ENCODE peak calls at places on chromosomes 12 and 14, in seven cellular contexts. F, Q, B, U, K, X and D are unnamed samples.

GRCh38 chr12:754871-755562 is 2.6 kb downstream of the WNK1 start:
- DNase-seq in F (no peak), Q (no peak), B (peak), U (peak), K (no peak), X (no peak), D (no peak)

GRCh38 chr12:51973560-51973959 is 22.1 kb downstream of the ACVR1B start:
- DNase-seq in F (no peak), Q (no peak), B (no peak), U (no peak), K (no peak), X (no peak), D (no peak)

GRCh38 chr14:68961781-68962584 is 17.1 kb downstream of the ACTN1 start:
- DNase-seq in F (no peak), Q (no peak), B (no peak), U (no peak), K (no peak), X (no peak), D (no peak)

GRCh38 chr12:13126494-13126893 is 23.0 kb upstream of the GSG1 start:
- DNase-seq in F (no peak), Q (no peak), B (no peak), U (no peak), K (no peak), X (no peak), D (no peak)

GRCh38 chr14:56487090-56487667 is 92.4 kb upstream of the TMEM260 start:
- DNase-seq in F (no peak), Q (no peak), B (peak), U (no peak), K (peak), X (no peak), D (no peak)

GRCh38 chr12:4059891-4060290 is 186.7 kb upstream of the PARP11 start:
- DNase-seq in F (no peak), Q (no peak), B (no peak), U (no peak), K (no peak), X (no peak), D (no peak)

GRCh38 chr12:53596920-53597363 is 29.2 kb downstream of the ATF7 start:
- DNase-seq in F (no peak), Q (no peak), B (peak), U (no peak), K (no peak), X (no peak), D (no peak)

GRCh38 chr12:51820721-51821422 is 27.6 kb downstream of the FIGNL2 start:
- DNase-seq in F (peak), Q (peak), B (peak), U (no peak), K (peak), X (no peak), D (no peak)

GRCh38 chr12:121669525-121669908 is at the start of gene MORN3:
- DNase-seq in F (no peak), Q (no peak), B (no peak), U (no peak), K (no peak), X (no peak), D (no peak)

GRCh38 chr12:116247377-116247776 is 30.1 kb downstream of the MED13L start:
- DNase-seq in F (no peak), Q (no peak), B (no peak), U (no peak), K (no peak), X (no peak), D (no peak)

GRCh38 chr12:39451977-39452376 is 9.1 kb upstream of the KIF21A start:
- DNase-seq in F (no peak), Q (no peak), B (no peak), U (no peak), K (peak), X (no peak), D (no peak)

GRCh38 chr12:1927051-1927680 is 8.7 kb upstream of the CACNA2D4 start:
- DNase-seq in F (no peak), Q (no peak), B (no peak), U (no peak), K (no peak), X (no peak), D (no peak)

GRCh38 chr12:47087088-47087688 is 7.4 kb upstream of the AMIGO2 start:
- DNase-seq in F (no peak), Q (no peak), B (no peak), U (no peak), K (no peak), X (no peak), D (no peak)

GRCh38 chr12:128077211-128077916 is 189.6 kb upstream of the TMEM132C start:
- DNase-seq in F (no peak), Q (no peak), B (no peak), U (no peak), K (no peak), X (no peak), D (no peak)

GRCh38 chr14:105139212-105139825 is 29.3 kb downstream of the JAG2 start:
- DNase-seq in F (no peak), Q (no peak), B (no peak), U (no peak), K (no peak), X (no peak), D (no peak)

GRCh38 chr14:59208224-59208814 is 19.9 kb downstream of the DAAM1 start:
- DNase-seq in F (no peak), Q (no peak), B (peak), U (no peak), K (no peak), X (no peak), D (no peak)

GRCh38 chr14:99173086-99173485 is 98.9 kb downstream of the BCL11B start:
- DNase-seq in F (no peak), Q (no peak), B (no peak), U (no peak), K (no peak), X (no peak), D (no peak)

GRCh38 chr12:57993030-57993429 is 51.7 kb downstream of the ATP23 start:
- DNase-seq in F (no peak), Q (no peak), B (no peak), U (no peak), K (no peak), X (no peak), D (no peak)

GRCh38 chr12:131389051-131390013 is 321.6 kb upstream of the SFSWAP start:
- DNase-seq in F (no peak), Q (no peak), B (no peak), U (no peak), K (no peak), X (no peak), D (no peak)

GRCh38 chr14:94011795-94012194 is 14.3 kb upstream of the OTUB2 start:
- DNase-seq in F (no peak), Q (no peak), B (peak), U (peak), K (no peak), X (no peak), D (no peak)

GRCh38 chr14:102592969-102593840 is 756 bp downstream of the RCOR1 start:
- DNase-seq in F (peak), Q (peak), B (peak), U (peak), K (peak), X (peak), D (peak)

GRCh38 chr12:132596016-132596415 is 14.4 kb downstream of the LRCOL1 start:
- DNase-seq in F (no peak), Q (no peak), B (peak), U (no peak), K (no peak), X (no peak), D (no peak)

GRCh38 chr12:92558806-92559205 is 144.0 kb upstream of the PLEKHG7 start:
- DNase-seq in F (no peak), Q (no peak), B (no peak), U (no peak), K (no peak), X (no peak), D (no peak)

GRCh38 chr12:116736962-116737773 is 701 bp downstream of the SPRING1 start:
- DNase-seq in F (no peak), Q (no peak), B (no peak), U (peak), K (no peak), X (no peak), D (no peak)

GRCh38 chr12:64621257-64621942 is 11.1 kb downstream of the RASSF3 start:
- DNase-seq in F (no peak), Q (no peak), B (no peak), U (no peak), K (no peak), X (no peak), D (no peak)

GRCh38 chr12:131369094-131369845 is 341.6 kb upstream of the SFSWAP start:
- DNase-seq in F (no peak), Q (no peak), B (no peak), U (no peak), K (no peak), X (no peak), D (no peak)

GRCh38 chr12:113119980-113120669 is 15.4 kb downstream of the RASAL1 start:
- DNase-seq in F (no peak), Q (no peak), B (no peak), U (no peak), K (no peak), X (no peak), D (no peak)